ENCODE peak calls at places on chromosomes 4 and X, in six cellular contexts. P is AG04449, D is GM12865, N is lower leg skin, K is uterus, M is cardiac fibroblast. I is an unnamed sample.
A peak's percentile ranks its signal among the peaks of the same experiment; 100 is the strongest.

GRCh38 chrX:24491741-24492140 is 26.7 kb downstream of the PDK3 start:
- DNase-seq in D (no peak), M (no peak), K (no peak), P (no peak), N (no peak), I (no peak)

GRCh38 chrX:43717161-43717560 is 61.1 kb downstream of the MAOA start:
- DNase-seq in M (no peak), D (no peak), K (no peak), P (no peak), N (no peak), I (no peak)

GRCh38 chrX:40530471-40530870 is 50.3 kb upstream of the ATP6AP2 start:
- DNase-seq in M (no peak), N (no peak), D (no peak), P (no peak), K (no peak), I (no peak)

GRCh38 chrX:20538974-20539373 is 272.3 kb upstream of the RPS6KA3 start:
- DNase-seq in N (no peak), D (no peak), M (no peak), K (no peak), P (no peak), I (no peak)

GRCh38 chrX:13540602-13541001 is 28.8 kb upstream of the EGFL6 start:
- DNase-seq in N (no peak), M (no peak), K (no peak), D (no peak), P (no peak), I (no peak)

GRCh38 chrX:31181377-31182038 is 109.7 kb upstream of the FTHL17 start:
- DNase-seq in D (no peak), P (no peak), N (no peak), M (no peak), K (no peak), I (no peak)

GRCh38 chr4:92969650-92970370 is 666.0 kb downstream of the GRID2 start:
- DNase-seq in P (peak; percentile 77), N (no peak), K (no peak), M (peak; percentile 86), D (no peak), I (no peak)

GRCh38 chrX:109679820-109680219 is 53.2 kb downstream of the ACSL4 start:
- DNase-seq in N (no peak), D (no peak), K (no peak), M (no peak), P (no peak), I (no peak)

GRCh38 chrX:39721570-39722279 is 376.0 kb downstream of the BCOR start:
- DNase-seq in M (peak; percentile 48), N (no peak), P (no peak), K (no peak), D (no peak), I (no peak)

GRCh38 chrX:136209016-136209738 is 42.0 kb downstream of the MAP7D3 start:
- DNase-seq in D (peak; percentile 17), P (no peak), N (no peak), M (peak; percentile 73), K (peak; percentile 63), I (peak; percentile 57)

GRCh38 chr4:52350926-52351325 is 299.8 kb downstream of the SPATA18 start:
- DNase-seq in K (no peak), D (no peak), P (no peak), M (no peak), N (no peak), I (no peak)

GRCh38 chr4:37627263-37627662 is 58.9 kb downstream of the RELL1 start:
- DNase-seq in K (no peak), M (no peak), N (no peak), D (no peak), P (no peak), I (no peak)

GRCh38 chr4:89110541-89110985 is 770 bp upstream of the TIGD2 start:
- DNase-seq in D (no peak), M (no peak), P (no peak), K (no peak), N (peak; percentile 17), I (no peak)

GRCh38 chrX:50770702-50771101 is 43.3 kb downstream of the SHROOM4 start:
- DNase-seq in K (no peak), N (no peak), P (no peak), D (no peak), M (peak; percentile 23), I (no peak)

GRCh38 chr4:77040265-77040664 is 35.5 kb downstream of the CCNI start:
- DNase-seq in P (no peak), N (no peak), K (no peak), D (no peak), M (peak; percentile 79), I (no peak)

GRCh38 chrX:140661657-140662056 is 47.9 kb upstream of the LINC00632 start:
- DNase-seq in P (no peak), D (no peak), K (no peak), M (peak; percentile 0), N (no peak), I (no peak)

GRCh38 chr4:26473893-26474292 is 16.4 kb downstream of the CCKAR start:
- DNase-seq in D (no peak), P (no peak), N (no peak), M (peak; percentile 20), K (no peak), I (no peak)

GRCh38 chr4:119748853-119749252 is 120.2 kb upstream of the PDE5A start:
- DNase-seq in D (no peak), N (no peak), K (no peak), M (no peak), P (no peak), I (no peak)

GRCh38 chr4:156676116-156676851 is 295.3 kb downstream of the PDGFC start:
- DNase-seq in M (peak; percentile 35), D (no peak), K (no peak), P (no peak), N (no peak), I (no peak)

GRCh38 chr4:170008376-170008775 is 17.8 kb downstream of the MFAP3L start:
- DNase-seq in N (no peak), M (peak; percentile 29), K (no peak), P (no peak), D (peak; percentile 40), I (no peak)

GRCh38 chr4:181219783-181220416 is 1023.3 kb upstream of the TENM3 start:
- DNase-seq in K (no peak), P (no peak), D (no peak), N (no peak), M (no peak), I (no peak)

GRCh38 chrX:14528629-14529287 is 578 bp upstream of the GLRA2 start:
- DNase-seq in N (peak; percentile 26), M (peak; percentile 63), K (peak; percentile 26), P (no peak), D (peak; percentile 60), I (peak; percentile 5)

GRCh38 chr4:6472387-6473263 is at the start of gene PPP2R2C:
- DNase-seq in D (no peak), K (no peak), P (no peak), M (no peak), N (peak; percentile 12), I (peak; percentile 46)

GRCh38 chr4:98181815-98182214 is 38.5 kb upstream of the STPG2 start:
- DNase-seq in P (no peak), D (no peak), K (no peak), M (peak; percentile 44), N (no peak), I (no peak)

GRCh38 chr4:122700178-122700725 is 32.3 kb upstream of the BBS12 start:
- DNase-seq in M (peak; percentile 72), K (peak; percentile 81), N (no peak), D (no peak), P (no peak), I (no peak)

GRCh38 chr4:8024073-8024786 is 84.6 kb upstream of the AFAP1 start:
- DNase-seq in N (no peak), K (no peak), P (no peak), M (no peak), D (no peak), I (no peak)

GRCh38 chr4:7747556-7747955 is 192.1 kb downstream of the AFAP1 start:
- DNase-seq in K (no peak), P (no peak), D (no peak), M (no peak), N (no peak), I (no peak)

GRCh38 chrX:9555354-9555753 is 90.5 kb downstream of the TBL1X start:
- DNase-seq in M (peak; percentile 28), P (no peak), K (no peak), N (no peak), D (no peak), I (no peak)

GRCh38 chrX:118679290-118679689 is 48.1 kb upstream of the IL13RA1 start:
- DNase-seq in P (no peak), D (no peak), M (no peak), N (no peak), K (no peak), I (no peak)

DNA sequence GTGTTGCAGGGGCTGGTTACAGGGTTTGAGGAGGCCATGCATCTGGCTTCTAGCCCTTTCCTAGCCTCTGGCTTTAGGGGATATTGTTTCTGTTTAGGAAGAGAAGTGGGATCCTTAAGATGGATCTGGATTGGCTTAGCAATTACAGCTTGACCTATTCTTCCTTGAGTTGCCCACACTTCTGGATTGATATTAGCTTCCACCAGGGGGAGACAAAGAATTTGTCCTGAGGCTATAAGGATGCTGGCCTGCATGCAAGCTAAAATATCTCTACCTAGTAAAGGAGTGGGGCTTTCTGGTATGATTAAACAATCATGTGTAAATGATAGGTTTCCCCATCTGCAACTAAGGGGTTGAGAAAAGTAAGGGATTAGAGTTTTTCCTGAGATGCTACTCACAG is 117.2 kb downstream of the TEX13C start:
- DNase-seq in M (peak; percentile 59), P (no peak), D (peak; percentile 0), K (no peak), N (no peak), I (no peak)
- TF ChIP-seq CTCF in M (peak; percentile 39), P (no peak), D (peak; percentile 15), K (no peak), N (no peak), I (peak; percentile 34)

GRCh38 chr4:68076194-68076593 is 53.5 kb downstream of the TMPRSS11F start:
- DNase-seq in P (no peak), K (no peak), N (no peak), M (no peak), D (no peak), I (no peak)
- TF ChIP-seq CTCF in P (no peak), K (no peak), N (no peak), M (no peak), D (no peak), I (no peak)

DNA sequence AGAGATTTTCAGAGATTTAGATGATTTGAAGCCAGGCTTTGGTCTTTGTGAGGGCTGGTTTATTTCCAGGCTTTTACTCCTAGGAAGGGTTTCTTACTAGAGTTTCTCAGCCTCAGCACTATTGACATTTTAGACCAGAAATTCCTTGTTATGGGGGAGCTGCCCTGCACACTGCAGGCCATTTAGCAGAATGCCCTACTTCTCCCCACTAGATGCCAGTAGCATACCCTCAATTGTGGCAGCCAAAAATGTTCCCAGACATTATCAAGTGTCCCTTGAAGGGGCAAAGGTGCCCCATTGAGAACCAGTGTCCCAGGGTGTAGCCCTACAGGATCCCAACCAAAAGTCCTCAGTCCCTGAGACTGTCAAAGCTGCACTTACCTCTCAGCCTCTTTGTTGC is 231.6 kb downstream of the QDPR start:
- DNase-seq in M (no peak), P (no peak), K (no peak), D (no peak), N (no peak), I (no peak)
- TF ChIP-seq CTCF in M (no peak), P (no peak), K (no peak), D (no peak), N (no peak), I (no peak)

DNA sequence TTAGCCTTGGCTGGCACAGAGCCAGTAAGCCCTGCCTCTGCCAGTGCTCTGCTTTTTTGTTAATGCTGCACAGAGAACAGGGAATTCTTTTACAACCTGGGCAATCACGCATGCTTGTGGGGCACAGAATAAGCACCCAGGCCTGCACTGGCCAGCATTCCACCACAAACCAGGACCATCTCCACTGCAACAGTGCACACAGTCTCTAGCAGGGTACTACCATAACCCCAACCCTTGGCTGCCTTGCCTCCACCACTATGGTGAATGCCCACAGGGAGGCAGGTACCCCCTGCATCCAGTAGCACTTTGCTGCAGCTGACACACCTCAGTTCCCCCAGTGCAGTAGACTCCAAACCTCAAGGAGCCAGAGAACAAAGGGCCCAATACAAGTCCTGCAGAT is 19.2 kb upstream of the FAAH2 start:
- DNase-seq in D (no peak), M (no peak), N (no peak), K (no peak), P (no peak), I (no peak)
- TF ChIP-seq CTCF in D (no peak), M (no peak), N (no peak), K (no peak), P (no peak), I (no peak)

I was measured in GM13976.